ENCODE peak calls at places on chromosomes 6 and 20, in nine cellular contexts. R is astrocyte of the cerebellum, F is prostate gland, E is HL-60, Y is bronchial epithelial cell, U is AG04450, K is LNCaP clone FGC, Z is astrocyte of the spinal cord, I is fibroblast of the aortic adventitia. T is an unnamed sample.

GRCh38 chr6:3209114-3210023 is 18.1 kb downstream of the TUBB2B start:
- DNase-seq in R (peak; percentile 64), F (no peak), E (no peak), Y (peak; percentile 99), U (peak; percentile 68), K (no peak), Z (peak; percentile 96), I (peak; percentile 94), T (peak; percentile 72)

GRCh38 chr20:57351042-57351783 is at the start of gene RAE1:
- DNase-seq in R (peak; percentile 91), F (peak; percentile 86), E (peak; percentile 94), Y (peak; percentile 90), U (peak; percentile 84), K (peak; percentile 88), Z (peak; percentile 93), I (peak; percentile 92), T (peak; percentile 91)

GRCh38 chr6:164286021-164286420 is 871.5 kb downstream of the QKI start:
- DNase-seq in R (peak; percentile 32), F (no peak), E (no peak), Y (no peak), U (no peak), K (no peak), Z (peak; percentile 40), I (peak; percentile 22), T (no peak)

GRCh38 chr20:2305946-2306345 is 10.1 kb downstream of the TGM3 start:
- DNase-seq in R (no peak), F (no peak), E (no peak), Y (no peak), U (no peak), K (peak; percentile 65), Z (no peak), I (no peak), T (no peak)

GRCh38 chr6:30013296-30013922 is 47.7 kb upstream of the POLR1H start:
- DNase-seq in R (no peak), F (no peak), E (no peak), Y (no peak), U (no peak), K (no peak), Z (no peak), I (peak; percentile 7), T (peak; percentile 22)

GRCh38 chr20:51208162-51208561 is 185.3 kb upstream of the KCNG1 start:
- DNase-seq in R (no peak), F (no peak), E (no peak), Y (no peak), U (no peak), K (no peak), Z (no peak), I (no peak), T (no peak)

GRCh38 chr6:57069228-57069627 is 20.8 kb upstream of the ZNF451 start:
- DNase-seq in R (no peak), F (no peak), E (no peak), Y (no peak), U (no peak), K (no peak), Z (no peak), I (peak; percentile 23), T (no peak)

GRCh38 chr6:72946766-72947165 is 278.5 kb downstream of the KHDC1L start:
- DNase-seq in R (no peak), F (no peak), E (no peak), Y (peak; percentile 38), U (peak; percentile 18), K (no peak), Z (peak; percentile 25), I (peak; percentile 51), T (no peak)

GRCh38 chr6:170114956-170115855 is 175.7 kb downstream of the DLL1 start:
- DNase-seq in R (no peak), F (peak; percentile 71), E (no peak), Y (no peak), U (no peak), K (no peak), Z (no peak), I (no peak), T (peak; percentile 54)

GRCh38 chr20:2697768-2698167 is 5.2 kb downstream of the EBF4 start:
- DNase-seq in R (no peak), F (peak; percentile 2), E (no peak), Y (no peak), U (no peak), K (no peak), Z (no peak), I (no peak), T (no peak)

GRCh38 chr6:158783167-158783450 is 36.1 kb downstream of the EZR start:
- DNase-seq in R (no peak), F (no peak), E (no peak), Y (no peak), U (no peak), K (no peak), Z (no peak), I (no peak), T (no peak)

GRCh38 chr6:11692451-11693376 is 85.9 kb downstream of the ADTRP start:
- DNase-seq in R (no peak), F (no peak), E (peak; percentile 91), Y (no peak), U (no peak), K (no peak), Z (no peak), I (peak; percentile 28), T (no peak)

GRCh38 chr20:3796477-3797225 is 541 bp downstream of the CDC25B start:
- DNase-seq in R (no peak), F (no peak), E (no peak), Y (no peak), U (no peak), K (no peak), Z (no peak), I (no peak), T (no peak)

GRCh38 chr6:111550195-111550594 is 55.5 kb downstream of the TRAF3IP2 start:
- DNase-seq in R (no peak), F (no peak), E (no peak), Y (no peak), U (no peak), K (no peak), Z (no peak), I (no peak), T (no peak)
- H3K4me3 ChIP-seq in R (no peak overlapping the region), F (no peak overlapping the region), E (no peak overlapping the region), Y (no peak overlapping the region), U (no peak overlapping the region), K (no peak overlapping the region), Z (no peak overlapping the region), I (no peak overlapping the region), T (no peak overlapping the region)

DNA sequence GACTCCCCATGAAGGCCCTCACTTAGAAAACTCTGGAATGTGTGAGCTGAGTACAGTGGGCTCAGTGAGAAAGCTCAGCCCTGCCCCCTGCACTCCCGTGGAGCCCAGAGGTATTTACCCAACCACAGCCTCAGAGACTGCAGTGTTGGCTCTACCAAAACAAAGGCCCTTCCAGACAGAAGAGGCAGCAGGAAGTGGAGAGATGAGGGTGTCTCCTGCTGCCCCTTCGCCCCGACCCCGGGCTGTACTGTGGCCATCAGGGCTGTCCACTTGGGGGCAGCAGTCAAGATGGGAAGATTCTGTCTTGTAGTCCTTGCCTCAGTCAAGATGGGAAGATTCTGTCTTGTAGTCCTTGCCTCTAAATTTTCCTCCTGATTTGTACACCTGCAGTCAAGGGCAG is 341.3 kb downstream of the TAF4 start:
- DNase-seq in R (no peak), F (no peak), E (no peak), Y (no peak), U (no peak), K (no peak), Z (peak; percentile 15), I (no peak), T (no peak)
- TF ChIP-seq CTCF in R (peak; percentile 39), F (no peak), E (no peak), Y (no peak), U (peak; percentile 45), K (no peak), Z (peak; percentile 46), I (no peak), T (no peak)

GRCh38 chr6:42046491-42047219 is 3.7 kb upstream of the TAF8 start:
- DNase-seq in R (no peak), F (peak; percentile 14), E (no peak), Y (no peak), U (no peak), K (no peak), Z (peak; percentile 77), I (peak; percentile 58), T (no peak)
- H3K4me3 ChIP-seq in R (peak overlapping the region; percentile 70), F (peak overlapping the region; percentile 77), E (no peak overlapping the region), Y (no peak overlapping the region), U (no peak overlapping the region), K (no peak overlapping the region), Z (peak overlapping the region; percentile 83), I (no peak overlapping the region), T (no peak overlapping the region)

DNA sequence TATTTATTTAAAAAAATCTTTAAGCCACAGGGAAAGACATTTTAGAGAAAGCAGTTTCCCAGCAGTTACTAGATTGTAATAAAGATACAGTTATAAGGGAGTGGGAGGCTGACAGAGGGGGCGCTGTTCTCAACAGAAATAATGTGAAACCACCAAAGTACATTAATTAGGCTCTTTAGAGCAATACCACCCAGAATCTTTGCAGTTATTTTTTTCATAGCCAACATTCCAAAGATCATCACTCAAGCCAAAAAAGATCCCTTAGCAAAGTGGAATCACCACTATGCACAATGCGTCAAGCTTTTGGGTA is 331.3 kb upstream of the DEFB112 start:
- DNase-seq in R (no peak), F (no peak), E (no peak), Y (no peak), U (no peak), K (no peak), Z (no peak), I (no peak), T (peak; percentile 6)
- TF ChIP-seq CTCF in R (no peak), F (no peak), E (no peak), Y (no peak), U (peak; percentile 4), K (no peak), Z (no peak), I (no peak), T (peak; percentile 38)

GRCh38 chr20:63651942-63652191 is 1.4 kb downstream of the STMN3 start:
- DNase-seq in R (no peak), F (no peak), E (no peak), Y (no peak), U (no peak), K (no peak), Z (no peak), I (no peak), T (no peak)
- H3K4me3 ChIP-seq in R (peak overlapping the region; percentile 49), F (peak overlapping the region; percentile 45), E (no peak overlapping the region), Y (no peak overlapping the region), U (peak overlapping the region; percentile 70), K (no peak overlapping the region), Z (peak overlapping the region; percentile 48), I (peak overlapping the region; percentile 70), T (peak overlapping the region; percentile 75)

DNA sequence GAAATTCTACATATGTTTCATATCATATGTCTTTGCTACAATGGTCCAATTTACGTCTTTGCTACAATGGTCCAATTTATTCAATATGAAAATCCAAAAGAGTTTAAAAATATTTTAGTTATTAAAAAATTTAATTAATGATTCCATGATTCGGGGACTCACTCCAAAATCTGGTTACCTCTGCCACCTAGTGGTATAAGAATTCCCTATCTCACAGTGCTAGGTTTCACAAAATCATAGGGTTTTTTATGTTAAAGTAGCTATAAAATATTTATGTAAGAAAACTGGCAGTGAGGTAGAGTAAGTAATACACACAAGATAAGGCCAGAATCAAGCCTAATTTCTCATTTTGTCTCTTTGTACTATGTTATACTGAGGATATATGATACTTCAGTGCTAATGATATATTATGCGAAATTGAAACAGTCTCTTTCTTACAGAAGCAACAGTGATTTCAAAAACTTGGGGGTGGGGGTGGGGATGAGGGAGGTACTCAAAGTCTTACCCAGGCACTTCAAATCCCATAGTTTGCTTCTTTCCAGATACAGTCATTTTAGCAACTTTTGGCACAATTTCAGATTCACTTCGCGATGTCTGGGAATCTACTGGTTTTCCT is 52.3 kb downstream of the HBS1L start:
- DNase-seq in R (no peak), F (no peak), E (no peak), Y (peak; percentile 36), U (no peak), K (no peak), Z (peak; percentile 22), I (peak; percentile 46), T (no peak)
- TF ChIP-seq CTCF in R (peak; percentile 59), F (no peak), E (no peak), Y (peak; percentile 35), U (peak; percentile 76), K (peak; percentile 58), Z (peak; percentile 69), I (peak; percentile 64), T (peak; percentile 68)